ENCODE peak calls at places on chromosomes 2 and 18, in ten cellular contexts. One of them, this sample, is unnamed.

GRCh38 chr2:201580486-201580885 is 62.8 kb downstream of the TMEM237 start:
- DNase-seq in iPS DF 19.7: no peak
- DNase-seq in frontal cortex: no peak
- DNase-seq in NCI-H524 treated with DMSO at 0.1 percent for 48 hours: no peak
- DNase-seq in stimulated activated CD4-positive, alpha-beta T cell treated with anti-CD3 and anti-CD28 coated beads, Interleukin-4, amount 100 ng/mL, for 48 hours: no peak
- DNase-seq in caudate nucleus: no peak
- DNase-seq in GM23338: no peak
- DNase-seq in C1 segment of cervical spinal cord: no peak
- DNase-seq in H9: no peak
- DNase-seq in activated T-helper 1 cell treated with anti-CD3 and anti-CD28 coated beads, Interleukin-2, amount 50 U/mL, for 16 hours: no peak
- DNase-seq in this sample: no peak

GRCh38 chr2:70133521-70134348 is 46.5 kb downstream of the PCBP1 start:
- DNase-seq in iPS DF 19.7: no peak
- DNase-seq in frontal cortex: no peak
- DNase-seq in NCI-H524 treated with DMSO at 0.1 percent for 48 hours: no peak
- DNase-seq in stimulated activated CD4-positive, alpha-beta T cell treated with anti-CD3 and anti-CD28 coated beads, Interleukin-4, amount 100 ng/mL, for 48 hours: no peak
- DNase-seq in caudate nucleus: no peak
- DNase-seq in GM23338: no peak
- DNase-seq in C1 segment of cervical spinal cord: peak
- DNase-seq in H9: no peak
- DNase-seq in activated T-helper 1 cell treated with anti-CD3 and anti-CD28 coated beads, Interleukin-2, amount 50 U/mL, for 16 hours: no peak
- DNase-seq in this sample: no peak

GRCh38 chr18:58856881-58857280 is 7.8 kb upstream of the ZNF532 start:
- DNase-seq in iPS DF 19.7: no peak
- DNase-seq in frontal cortex: no peak
- DNase-seq in NCI-H524 treated with DMSO at 0.1 percent for 48 hours: no peak
- DNase-seq in stimulated activated CD4-positive, alpha-beta T cell treated with anti-CD3 and anti-CD28 coated beads, Interleukin-4, amount 100 ng/mL, for 48 hours: no peak
- DNase-seq in caudate nucleus: no peak
- DNase-seq in GM23338: no peak
- DNase-seq in C1 segment of cervical spinal cord: no peak
- DNase-seq in H9: no peak
- DNase-seq in activated T-helper 1 cell treated with anti-CD3 and anti-CD28 coated beads, Interleukin-2, amount 50 U/mL, for 16 hours: no peak
- DNase-seq in this sample: no peak

GRCh38 chr2:219332542-219332941 is at the start of gene RESP18:
- DNase-seq in iPS DF 19.7: no peak
- DNase-seq in frontal cortex: no peak
- DNase-seq in NCI-H524 treated with DMSO at 0.1 percent for 48 hours: no peak
- DNase-seq in stimulated activated CD4-positive, alpha-beta T cell treated with anti-CD3 and anti-CD28 coated beads, Interleukin-4, amount 100 ng/mL, for 48 hours: no peak
- DNase-seq in caudate nucleus: no peak
- DNase-seq in GM23338: peak
- DNase-seq in C1 segment of cervical spinal cord: no peak
- DNase-seq in H9: peak
- DNase-seq in activated T-helper 1 cell treated with anti-CD3 and anti-CD28 coated beads, Interleukin-2, amount 50 U/mL, for 16 hours: no peak
- DNase-seq in this sample: no peak

GRCh38 chr18:57925706-57926105 is 118.3 kb upstream of the NEDD4L start:
- DNase-seq in iPS DF 19.7: no peak
- DNase-seq in frontal cortex: no peak
- DNase-seq in NCI-H524 treated with DMSO at 0.1 percent for 48 hours: no peak
- DNase-seq in stimulated activated CD4-positive, alpha-beta T cell treated with anti-CD3 and anti-CD28 coated beads, Interleukin-4, amount 100 ng/mL, for 48 hours: no peak
- DNase-seq in caudate nucleus: no peak
- DNase-seq in GM23338: no peak
- DNase-seq in C1 segment of cervical spinal cord: no peak
- DNase-seq in H9: no peak
- DNase-seq in activated T-helper 1 cell treated with anti-CD3 and anti-CD28 coated beads, Interleukin-2, amount 50 U/mL, for 16 hours: no peak
- DNase-seq in this sample: no peak

GRCh38 chr2:105595536-105595935 is 149.2 kb upstream of the NCK2 start:
- DNase-seq in iPS DF 19.7: no peak
- DNase-seq in frontal cortex: no peak
- DNase-seq in NCI-H524 treated with DMSO at 0.1 percent for 48 hours: no peak
- DNase-seq in stimulated activated CD4-positive, alpha-beta T cell treated with anti-CD3 and anti-CD28 coated beads, Interleukin-4, amount 100 ng/mL, for 48 hours: no peak
- DNase-seq in caudate nucleus: no peak
- DNase-seq in GM23338: no peak
- DNase-seq in C1 segment of cervical spinal cord: no peak
- DNase-seq in H9: peak
- DNase-seq in activated T-helper 1 cell treated with anti-CD3 and anti-CD28 coated beads, Interleukin-2, amount 50 U/mL, for 16 hours: no peak
- DNase-seq in this sample: no peak

GRCh38 chr2:134137182-134137595 is 116.7 kb upstream of the MGAT5 start:
- DNase-seq in iPS DF 19.7: no peak
- DNase-seq in frontal cortex: no peak
- DNase-seq in NCI-H524 treated with DMSO at 0.1 percent for 48 hours: no peak
- DNase-seq in stimulated activated CD4-positive, alpha-beta T cell treated with anti-CD3 and anti-CD28 coated beads, Interleukin-4, amount 100 ng/mL, for 48 hours: no peak
- DNase-seq in caudate nucleus: no peak
- DNase-seq in GM23338: no peak
- DNase-seq in C1 segment of cervical spinal cord: no peak
- DNase-seq in H9: no peak
- DNase-seq in activated T-helper 1 cell treated with anti-CD3 and anti-CD28 coated beads, Interleukin-2, amount 50 U/mL, for 16 hours: no peak
- DNase-seq in this sample: no peak

GRCh38 chr18:34972765-34973414 is 68.3 kb upstream of the MAPRE2 start:
- DNase-seq in iPS DF 19.7: no peak
- DNase-seq in frontal cortex: no peak
- DNase-seq in NCI-H524 treated with DMSO at 0.1 percent for 48 hours: no peak
- DNase-seq in stimulated activated CD4-positive, alpha-beta T cell treated with anti-CD3 and anti-CD28 coated beads, Interleukin-4, amount 100 ng/mL, for 48 hours: no peak
- DNase-seq in caudate nucleus: no peak
- DNase-seq in GM23338: no peak
- DNase-seq in C1 segment of cervical spinal cord: no peak
- DNase-seq in H9: no peak
- DNase-seq in activated T-helper 1 cell treated with anti-CD3 and anti-CD28 coated beads, Interleukin-2, amount 50 U/mL, for 16 hours: no peak
- DNase-seq in this sample: no peak

GRCh38 chr2:44362207-44363015 is 664 bp downstream of the CAMKMT start:
- DNase-seq in iPS DF 19.7: peak
- DNase-seq in frontal cortex: peak
- DNase-seq in NCI-H524 treated with DMSO at 0.1 percent for 48 hours: no peak
- DNase-seq in stimulated activated CD4-positive, alpha-beta T cell treated with anti-CD3 and anti-CD28 coated beads, Interleukin-4, amount 100 ng/mL, for 48 hours: peak
- DNase-seq in caudate nucleus: peak
- DNase-seq in GM23338: peak
- DNase-seq in C1 segment of cervical spinal cord: peak
- DNase-seq in H9: peak
- DNase-seq in activated T-helper 1 cell treated with anti-CD3 and anti-CD28 coated beads, Interleukin-2, amount 50 U/mL, for 16 hours: peak
- DNase-seq in this sample: peak

GRCh38 chr18:50780144-50780543 is 39.7 kb downstream of the MRO start:
- DNase-seq in iPS DF 19.7: no peak
- DNase-seq in frontal cortex: no peak
- DNase-seq in NCI-H524 treated with DMSO at 0.1 percent for 48 hours: no peak
- DNase-seq in stimulated activated CD4-positive, alpha-beta T cell treated with anti-CD3 and anti-CD28 coated beads, Interleukin-4, amount 100 ng/mL, for 48 hours: no peak
- DNase-seq in caudate nucleus: no peak
- DNase-seq in GM23338: no peak
- DNase-seq in C1 segment of cervical spinal cord: no peak
- DNase-seq in H9: no peak
- DNase-seq in activated T-helper 1 cell treated with anti-CD3 and anti-CD28 coated beads, Interleukin-2, amount 50 U/mL, for 16 hours: no peak
- DNase-seq in this sample: no peak

GRCh38 chr2:224145751-224146355 is 106.8 kb upstream of the SERPINE2 start:
- DNase-seq in iPS DF 19.7: no peak
- DNase-seq in frontal cortex: no peak
- DNase-seq in NCI-H524 treated with DMSO at 0.1 percent for 48 hours: no peak
- DNase-seq in stimulated activated CD4-positive, alpha-beta T cell treated with anti-CD3 and anti-CD28 coated beads, Interleukin-4, amount 100 ng/mL, for 48 hours: no peak
- DNase-seq in caudate nucleus: no peak
- DNase-seq in GM23338: no peak
- DNase-seq in C1 segment of cervical spinal cord: no peak
- DNase-seq in H9: no peak
- DNase-seq in activated T-helper 1 cell treated with anti-CD3 and anti-CD28 coated beads, Interleukin-2, amount 50 U/mL, for 16 hours: no peak
- DNase-seq in this sample: no peak

GRCh38 chr2:28687640-28688039 is 64.0 kb upstream of the PPP1CB start:
- DNase-seq in iPS DF 19.7: no peak
- DNase-seq in frontal cortex: no peak
- DNase-seq in NCI-H524 treated with DMSO at 0.1 percent for 48 hours: no peak
- DNase-seq in stimulated activated CD4-positive, alpha-beta T cell treated with anti-CD3 and anti-CD28 coated beads, Interleukin-4, amount 100 ng/mL, for 48 hours: no peak
- DNase-seq in caudate nucleus: no peak
- DNase-seq in GM23338: no peak
- DNase-seq in C1 segment of cervical spinal cord: no peak
- DNase-seq in H9: no peak
- DNase-seq in activated T-helper 1 cell treated with anti-CD3 and anti-CD28 coated beads, Interleukin-2, amount 50 U/mL, for 16 hours: no peak
- DNase-seq in this sample: no peak

This sample was measured in Peyer's patch.